ENCODE peak calls at places on chromosomes 7 and 10, in nine cellular contexts. One of them, this sample, is unnamed.

GRCh38 chr10:124329941-124330340 is 88.8 kb downstream of the OAT start:
- DNase-seq in activated B cell treated with CpG ODN at 0.5 μM for 24 hours: no peak
- DNase-seq in GM13977: no peak
- DNase-seq in AG09309: no peak
- DNase-seq in HL-60: no peak
- DNase-seq in mammary epithelial cell: no peak
- DNase-seq in HepG2: no peak
- DNase-seq in stomach: peak
- DNase-seq in MM.1S: no peak
- DNase-seq in this sample: no peak

GRCh38 chr7:151552352-151553028 is 32.8 kb upstream of the RHEB start:
- DNase-seq in activated B cell treated with CpG ODN at 0.5 μM for 24 hours: no peak
- DNase-seq in GM13977: no peak
- DNase-seq in AG09309: no peak
- DNase-seq in HL-60: no peak
- DNase-seq in mammary epithelial cell: peak
- DNase-seq in HepG2: no peak
- DNase-seq in stomach: peak
- DNase-seq in MM.1S: no peak
- DNase-seq in this sample: no peak

GRCh38 chr7:103962070-103962469 is 27.4 kb downstream of the RELN start:
- DNase-seq in activated B cell treated with CpG ODN at 0.5 μM for 24 hours: no peak
- DNase-seq in GM13977: no peak
- DNase-seq in AG09309: no peak
- DNase-seq in HL-60: no peak
- DNase-seq in mammary epithelial cell: no peak
- DNase-seq in HepG2: no peak
- DNase-seq in stomach: no peak
- DNase-seq in MM.1S: no peak
- DNase-seq in this sample: no peak

GRCh38 chr10:79266543-79267312 is 80.5 kb upstream of the PPIF start:
- DNase-seq in activated B cell treated with CpG ODN at 0.5 μM for 24 hours: peak
- DNase-seq in GM13977: peak
- DNase-seq in AG09309: peak
- DNase-seq in HL-60: peak
- DNase-seq in mammary epithelial cell: peak
- DNase-seq in HepG2: no peak
- DNase-seq in stomach: peak
- DNase-seq in MM.1S: no peak
- DNase-seq in this sample: peak

GRCh38 chr7:40299097-40299496 is 164.3 kb downstream of the SUGCT start:
- DNase-seq in activated B cell treated with CpG ODN at 0.5 μM for 24 hours: no peak
- DNase-seq in GM13977: no peak
- DNase-seq in AG09309: peak
- DNase-seq in HL-60: no peak
- DNase-seq in mammary epithelial cell: peak
- DNase-seq in HepG2: no peak
- DNase-seq in stomach: no peak
- DNase-seq in MM.1S: no peak
- DNase-seq in this sample: no peak

GRCh38 chr7:28732037-28732869 is 225.9 kb downstream of the TRIL start:
- DNase-seq in activated B cell treated with CpG ODN at 0.5 μM for 24 hours: no peak
- DNase-seq in GM13977: no peak
- DNase-seq in AG09309: no peak
- DNase-seq in HL-60: no peak
- DNase-seq in mammary epithelial cell: no peak
- DNase-seq in HepG2: no peak
- DNase-seq in stomach: no peak
- DNase-seq in MM.1S: no peak
- DNase-seq in this sample: no peak

GRCh38 chr7:99762680-99763327 is 21.2 kb downstream of the CYP3A4 start:
- DNase-seq in activated B cell treated with CpG ODN at 0.5 μM for 24 hours: no peak
- DNase-seq in GM13977: no peak
- DNase-seq in AG09309: peak
- DNase-seq in HL-60: no peak
- DNase-seq in mammary epithelial cell: peak
- DNase-seq in HepG2: no peak
- DNase-seq in stomach: peak
- DNase-seq in MM.1S: no peak
- DNase-seq in this sample: no peak

GRCh38 chr10:53223846-53224245 is 451.3 kb upstream of the MBL2 start:
- DNase-seq in activated B cell treated with CpG ODN at 0.5 μM for 24 hours: no peak
- DNase-seq in GM13977: no peak
- DNase-seq in AG09309: no peak
- DNase-seq in HL-60: no peak
- DNase-seq in mammary epithelial cell: no peak
- DNase-seq in HepG2: no peak
- DNase-seq in stomach: no peak
- DNase-seq in MM.1S: no peak
- DNase-seq in this sample: no peak

GRCh38 chr10:48595533-48595932 is 9.3 kb downstream of the ARHGAP22 start:
- DNase-seq in activated B cell treated with CpG ODN at 0.5 μM for 24 hours: no peak
- DNase-seq in GM13977: no peak
- DNase-seq in AG09309: no peak
- DNase-seq in HL-60: no peak
- DNase-seq in mammary epithelial cell: no peak
- DNase-seq in HepG2: no peak
- DNase-seq in stomach: no peak
- DNase-seq in MM.1S: no peak
- DNase-seq in this sample: no peak

GRCh38 chr10:17023386-17024298 is 106.0 kb downstream of the CUBN start:
- DNase-seq in activated B cell treated with CpG ODN at 0.5 μM for 24 hours: no peak
- DNase-seq in GM13977: peak
- DNase-seq in AG09309: peak
- DNase-seq in HL-60: peak
- DNase-seq in mammary epithelial cell: peak
- DNase-seq in HepG2: peak
- DNase-seq in stomach: peak
- DNase-seq in MM.1S: peak
- DNase-seq in this sample: peak

GRCh38 chr10:14325325-14325955 is 5.3 kb downstream of the FRMD4A start:
- DNase-seq in activated B cell treated with CpG ODN at 0.5 μM for 24 hours: no peak
- DNase-seq in GM13977: peak
- DNase-seq in AG09309: no peak
- DNase-seq in HL-60: peak
- DNase-seq in mammary epithelial cell: peak
- DNase-seq in HepG2: peak
- DNase-seq in stomach: peak
- DNase-seq in MM.1S: no peak
- DNase-seq in this sample: peak

GRCh38 chr7:2474813-2475677 is 1.2 kb downstream of the GRIFIN start:
- DNase-seq in activated B cell treated with CpG ODN at 0.5 μM for 24 hours: no peak
- DNase-seq in GM13977: no peak
- DNase-seq in AG09309: no peak
- DNase-seq in HL-60: no peak
- DNase-seq in mammary epithelial cell: no peak
- DNase-seq in HepG2: peak
- DNase-seq in stomach: no peak
- DNase-seq in MM.1S: no peak
- DNase-seq in this sample: no peak

GRCh38 chr10:14653271-14654161 is 121.2 kb downstream of the FAM107B start:
- DNase-seq in activated B cell treated with CpG ODN at 0.5 μM for 24 hours: no peak
- DNase-seq in GM13977: no peak
- DNase-seq in AG09309: peak
- DNase-seq in HL-60: peak
- DNase-seq in mammary epithelial cell: peak
- DNase-seq in HepG2: no peak
- DNase-seq in stomach: peak
- DNase-seq in MM.1S: no peak
- DNase-seq in this sample: no peak

GRCh38 chr10:113585949-113586348 is 33.1 kb downstream of the HABP2 start:
- DNase-seq in activated B cell treated with CpG ODN at 0.5 μM for 24 hours: no peak
- DNase-seq in GM13977: peak
- DNase-seq in AG09309: no peak
- DNase-seq in HL-60: no peak
- DNase-seq in mammary epithelial cell: peak
- DNase-seq in HepG2: peak
- DNase-seq in stomach: no peak
- DNase-seq in MM.1S: no peak
- DNase-seq in this sample: no peak

GRCh38 chr7:137936509-137937201 is 65.2 kb downstream of the CREB3L2 start:
- DNase-seq in activated B cell treated with CpG ODN at 0.5 μM for 24 hours: no peak
- DNase-seq in GM13977: no peak
- DNase-seq in AG09309: no peak
- DNase-seq in HL-60: peak
- DNase-seq in mammary epithelial cell: no peak
- DNase-seq in HepG2: no peak
- DNase-seq in stomach: no peak
- DNase-seq in MM.1S: no peak
- DNase-seq in this sample: no peak

GRCh38 chr7:43454936-43455518 is 127.9 kb upstream of the STK17A start:
- DNase-seq in activated B cell treated with CpG ODN at 0.5 μM for 24 hours: no peak
- DNase-seq in GM13977: peak
- DNase-seq in AG09309: no peak
- DNase-seq in HL-60: no peak
- DNase-seq in mammary epithelial cell: peak
- DNase-seq in HepG2: peak
- DNase-seq in stomach: no peak
- DNase-seq in MM.1S: peak
- DNase-seq in this sample: no peak

GRCh38 chr10:78806805-78807221 is 262.0 kb upstream of the ZMIZ1 start:
- DNase-seq in activated B cell treated with CpG ODN at 0.5 μM for 24 hours: no peak
- DNase-seq in GM13977: no peak
- DNase-seq in AG09309: no peak
- DNase-seq in HL-60: no peak
- DNase-seq in mammary epithelial cell: peak
- DNase-seq in HepG2: no peak
- DNase-seq in stomach: no peak
- DNase-seq in MM.1S: no peak
- DNase-seq in this sample: no peak

GRCh38 chr10:124675261-124675660 is 68.9 kb downstream of the FAM53B start:
- DNase-seq in activated B cell treated with CpG ODN at 0.5 μM for 24 hours: no peak
- DNase-seq in GM13977: no peak
- DNase-seq in AG09309: no peak
- DNase-seq in HL-60: no peak
- DNase-seq in mammary epithelial cell: no peak
- DNase-seq in HepG2: no peak
- DNase-seq in stomach: no peak
- DNase-seq in MM.1S: no peak
- DNase-seq in this sample: no peak

GRCh38 chr7:128266891-128267839 is 26.1 kb downstream of the LEP start:
- DNase-seq in activated B cell treated with CpG ODN at 0.5 μM for 24 hours: no peak
- DNase-seq in GM13977: no peak
- DNase-seq in AG09309: peak
- DNase-seq in HL-60: no peak
- DNase-seq in mammary epithelial cell: peak
- DNase-seq in HepG2: peak
- DNase-seq in stomach: peak
- DNase-seq in MM.1S: no peak
- DNase-seq in this sample: no peak
- TF ChIP-seq CTCF in activated B cell treated with CpG ODN at 0.5 μM for 24 hours: no peak
- TF ChIP-seq CTCF in GM13977: no peak
- TF ChIP-seq CTCF in AG09309: peak
- TF ChIP-seq CTCF in HL-60: no peak
- TF ChIP-seq CTCF in mammary epithelial cell: no peak
- TF ChIP-seq CTCF in HepG2: no peak
- TF ChIP-seq CTCF in stomach: no peak
- TF ChIP-seq CTCF in MM.1S: no peak
- TF ChIP-seq CTCF in this sample: no peak

GRCh38 chr10:109126016-109126415 is 797.3 kb downstream of the XPNPEP1 start:
- DNase-seq in activated B cell treated with CpG ODN at 0.5 μM for 24 hours: no peak
- DNase-seq in GM13977: no peak
- DNase-seq in AG09309: no peak
- DNase-seq in HL-60: no peak
- DNase-seq in mammary epithelial cell: no peak
- DNase-seq in HepG2: no peak
- DNase-seq in stomach: no peak
- DNase-seq in MM.1S: no peak
- DNase-seq in this sample: no peak
- TF ChIP-seq CTCF in activated B cell treated with CpG ODN at 0.5 μM for 24 hours: no peak
- TF ChIP-seq CTCF in GM13977: no peak
- TF ChIP-seq CTCF in AG09309: no peak
- TF ChIP-seq CTCF in HL-60: no peak
- TF ChIP-seq CTCF in mammary epithelial cell: no peak
- TF ChIP-seq CTCF in HepG2: no peak
- TF ChIP-seq CTCF in stomach: no peak
- TF ChIP-seq CTCF in MM.1S: no peak
- TF ChIP-seq CTCF in this sample: no peak

GRCh38 chr7:77461842-77462241 is 45.7 kb upstream of the GSAP start:
- DNase-seq in activated B cell treated with CpG ODN at 0.5 μM for 24 hours: no peak
- DNase-seq in GM13977: no peak
- DNase-seq in AG09309: no peak
- DNase-seq in HL-60: no peak
- DNase-seq in mammary epithelial cell: no peak
- DNase-seq in HepG2: no peak
- DNase-seq in stomach: no peak
- DNase-seq in MM.1S: no peak
- DNase-seq in this sample: no peak

GRCh38 chr7:77459311-77459726 is 43.2 kb upstream of the GSAP start:
- DNase-seq in activated B cell treated with CpG ODN at 0.5 μM for 24 hours: no peak
- DNase-seq in GM13977: no peak
- DNase-seq in AG09309: no peak
- DNase-seq in HL-60: no peak
- DNase-seq in mammary epithelial cell: no peak
- DNase-seq in HepG2: peak
- DNase-seq in stomach: no peak
- DNase-seq in MM.1S: no peak
- DNase-seq in this sample: no peak

GRCh38 chr7:77461246-77461645 is 45.1 kb upstream of the GSAP start:
- DNase-seq in activated B cell treated with CpG ODN at 0.5 μM for 24 hours: no peak
- DNase-seq in GM13977: no peak
- DNase-seq in AG09309: no peak
- DNase-seq in HL-60: no peak
- DNase-seq in mammary epithelial cell: no peak
- DNase-seq in HepG2: no peak
- DNase-seq in stomach: no peak
- DNase-seq in MM.1S: no peak
- DNase-seq in this sample: no peak

GRCh38 chr7:77458786-77459185 is 42.6 kb upstream of the GSAP start:
- DNase-seq in activated B cell treated with CpG ODN at 0.5 μM for 24 hours: no peak
- DNase-seq in GM13977: no peak
- DNase-seq in AG09309: no peak
- DNase-seq in HL-60: no peak
- DNase-seq in mammary epithelial cell: no peak
- DNase-seq in HepG2: no peak
- DNase-seq in stomach: no peak
- DNase-seq in MM.1S: no peak
- DNase-seq in this sample: no peak

GRCh38 chr7:77460057-77460486 is 43.9 kb upstream of the GSAP start:
- DNase-seq in activated B cell treated with CpG ODN at 0.5 μM for 24 hours: no peak
- DNase-seq in GM13977: no peak
- DNase-seq in AG09309: no peak
- DNase-seq in HL-60: no peak
- DNase-seq in mammary epithelial cell: no peak
- DNase-seq in HepG2: peak
- DNase-seq in stomach: no peak
- DNase-seq in MM.1S: no peak
- DNase-seq in this sample: no peak
- TF ChIP-seq CTCF in activated B cell treated with CpG ODN at 0.5 μM for 24 hours: no peak
- TF ChIP-seq CTCF in GM13977: no peak
- TF ChIP-seq CTCF in AG09309: no peak
- TF ChIP-seq CTCF in HL-60: no peak
- TF ChIP-seq CTCF in mammary epithelial cell: no peak
- TF ChIP-seq CTCF in HepG2: peak
- TF ChIP-seq CTCF in stomach: peak
- TF ChIP-seq CTCF in MM.1S: peak
- TF ChIP-seq CTCF in this sample: peak

DNA sequence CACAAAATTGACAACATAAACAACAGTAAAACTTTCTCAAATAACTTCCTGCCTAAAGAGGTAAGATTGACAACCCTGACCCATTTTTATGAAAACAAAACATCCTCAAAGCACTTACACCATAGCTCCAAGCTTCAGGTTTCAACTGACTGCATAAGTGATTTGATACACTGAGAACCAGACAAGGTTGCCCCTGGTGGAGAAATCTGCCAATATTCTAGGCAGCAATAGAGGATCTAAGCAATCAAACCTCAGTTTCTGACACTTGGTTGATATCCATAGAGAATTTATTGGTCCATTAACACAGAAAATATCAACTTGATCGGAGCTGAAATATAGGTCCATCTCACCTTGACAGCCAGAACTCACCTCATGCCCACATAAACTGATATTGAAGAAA is 147.8 kb downstream of the ELAPOR2 start:
- DNase-seq in activated B cell treated with CpG ODN at 0.5 μM for 24 hours: no peak
- DNase-seq in GM13977: no peak
- DNase-seq in AG09309: no peak
- DNase-seq in HL-60: no peak
- DNase-seq in mammary epithelial cell: no peak
- DNase-seq in HepG2: peak
- DNase-seq in stomach: no peak
- DNase-seq in MM.1S: no peak
- DNase-seq in this sample: no peak
- TF ChIP-seq CTCF in activated B cell treated with CpG ODN at 0.5 μM for 24 hours: no peak
- TF ChIP-seq CTCF in GM13977: peak
- TF ChIP-seq CTCF in AG09309: no peak
- TF ChIP-seq CTCF in HL-60: no peak
- TF ChIP-seq CTCF in mammary epithelial cell: no peak
- TF ChIP-seq CTCF in HepG2: no peak
- TF ChIP-seq CTCF in stomach: no peak
- TF ChIP-seq CTCF in MM.1S: peak
- TF ChIP-seq CTCF in this sample: peak